ENCODE peak calls at places on chromosomes 6 and 20, in nine cellular contexts. V, O, A, K, U, C, Z, M and I are unnamed samples.

GRCh38 chr20:50027611-50028105 is 44.9 kb downstream of the SNAI1 start:
- DNase-seq in V (no peak), K (peak), U (no peak), Z (peak), O (peak), C (peak), M (no peak), A (peak), I (peak)

GRCh38 chr6:116166369-116166768 is 40.4 kb upstream of the COL10A1 start:
- DNase-seq in K (no peak), A (no peak), U (no peak), C (no peak), Z (no peak), M (no peak), V (no peak), O (no peak), I (no peak)

GRCh38 chr6:132354517-132355167 is 46.6 kb downstream of the MOXD1 start:
- DNase-seq in C (no peak), K (peak), Z (peak), O (no peak), M (no peak), V (no peak), A (no peak), U (peak), I (no peak)

GRCh38 chr6:135328136-135328535 is 147.0 kb downstream of the MYB start:
- DNase-seq in U (no peak), A (no peak), V (no peak), O (no peak), C (no peak), Z (no peak), M (no peak), K (peak), I (no peak)

GRCh38 chr6:158892266-158892665 is 73.1 kb upstream of the EZR start:
- DNase-seq in U (no peak), O (no peak), K (no peak), C (no peak), V (no peak), A (no peak), M (no peak), Z (no peak), I (no peak)

GRCh38 chr20:991850-992249 is 10.3 kb downstream of the RSPO4 start:
- DNase-seq in C (no peak), A (no peak), Z (no peak), O (no peak), M (no peak), U (peak), V (no peak), K (no peak), I (no peak)

GRCh38 chr6:50843842-50844241 is 25.2 kb downstream of the TFAP2B start:
- DNase-seq in M (no peak), A (no peak), K (peak), O (no peak), C (no peak), Z (no peak), V (no peak), U (peak), I (no peak)

GRCh38 chr6:81878479-81878878 is 126.0 kb upstream of the TENT5A start:
- DNase-seq in K (no peak), U (no peak), A (no peak), C (no peak), M (no peak), O (no peak), Z (no peak), V (no peak), I (no peak)

GRCh38 chr6:74369556-74369993 is 673.6 kb downstream of the CD109 start:
- DNase-seq in Z (no peak), U (no peak), V (peak), M (no peak), A (no peak), C (peak), O (no peak), K (peak), I (peak)

GRCh38 chr20:36824142-36824940 is 50.8 kb upstream of the DSN1 start:
- DNase-seq in V (no peak), K (peak), O (no peak), A (no peak), M (no peak), C (no peak), Z (no peak), U (no peak), I (peak)

GRCh38 chr6:1436334-1437306 is 47.2 kb downstream of the FOXF2 start:
- DNase-seq in C (peak), K (peak), U (peak), M (peak), V (peak), O (no peak), Z (no peak), A (no peak), I (peak)

GRCh38 chr20:57427239-57428127 is 36.3 kb downstream of the RBM38 start:
- DNase-seq in C (no peak), Z (no peak), V (no peak), O (no peak), M (no peak), U (no peak), A (no peak), K (peak), I (no peak)

GRCh38 chr20:57428611-57429496 is 37.7 kb downstream of the RBM38 start:
- DNase-seq in O (no peak), Z (no peak), U (no peak), K (no peak), M (no peak), A (no peak), C (no peak), V (no peak), I (no peak)

GRCh38 chr20:57426831-57427230 is 35.6 kb downstream of the RBM38 start:
- DNase-seq in O (no peak), U (no peak), K (no peak), V (no peak), Z (no peak), A (no peak), C (no peak), M (no peak), I (no peak)

GRCh38 chr20:57425150-57426013 is 34.2 kb downstream of the RBM38 start:
- DNase-seq in O (no peak), K (no peak), V (no peak), Z (no peak), U (no peak), M (no peak), A (no peak), C (no peak), I (no peak)

DNA sequence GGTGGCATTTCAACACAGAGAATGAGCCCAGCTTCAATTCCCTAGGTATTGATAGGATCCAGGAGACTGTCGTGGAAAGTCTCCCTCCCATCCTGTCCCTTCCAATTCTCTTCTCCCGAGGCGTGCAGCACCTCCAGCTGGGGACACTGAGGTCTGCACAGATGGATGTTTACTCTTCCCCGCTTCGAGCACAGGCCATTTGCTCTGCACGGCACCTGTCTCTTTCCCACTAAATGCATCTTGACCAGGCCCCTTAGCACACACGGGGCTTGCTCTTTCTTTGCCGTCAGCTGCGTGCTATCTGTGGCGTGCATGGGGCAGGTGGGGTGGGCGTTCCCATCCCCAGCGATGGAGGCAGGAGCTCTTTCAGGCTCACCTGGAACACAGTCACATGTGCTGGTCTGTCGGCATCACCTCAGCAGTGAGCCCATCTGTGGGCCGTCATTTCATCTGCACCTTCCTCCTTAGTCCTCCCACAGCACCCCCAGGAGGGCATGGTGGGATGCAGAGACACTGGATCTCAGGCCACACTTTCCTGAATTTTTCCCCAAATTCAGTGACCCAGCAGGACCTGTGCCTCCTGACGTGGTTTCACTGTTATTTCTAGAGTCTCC is 35.1 kb downstream of the RBM38 start:
- DNase-seq in M (no peak), Z (no peak), O (no peak), U (no peak), K (no peak), A (no peak), V (no peak), C (no peak), I (no peak)
- TF ChIP-seq CTCF in M (no peak), Z (no peak), O (no peak), U (peak), K (no peak), A (no peak), V (no peak), C (no peak), I (no peak)

GRCh38 chr6:124999105-124999764 is 37.0 kb downstream of the RNF217 start:
- DNase-seq in C (no peak), U (no peak), O (no peak), Z (no peak), A (no peak), V (no peak), M (no peak), K (peak), I (no peak)
- H3K4me3 ChIP-seq in C (no peak), U (no peak), O (no peak), Z (no peak), A (no peak), V (no peak), M (no peak), K (no peak), I (no peak)

GRCh38 chr6:73207221-73207837 is 18.0 kb downstream of the KHDC1L start:
- DNase-seq in C (no peak), O (no peak), U (no peak), M (no peak), A (no peak), Z (no peak), V (no peak), K (peak), I (no peak)

GRCh38 chr6:73200247-73200646 is 25.0 kb downstream of the KHDC1L start:
- DNase-seq in A (no peak), C (no peak), U (no peak), K (no peak), M (no peak), Z (no peak), V (no peak), O (no peak), I (no peak)

GRCh38 chr6:73203098-73203497 is 22.2 kb downstream of the KHDC1L start:
- DNase-seq in O (no peak), K (peak), V (no peak), U (no peak), A (no peak), Z (no peak), C (no peak), M (no peak), I (no peak)

GRCh38 chr6:73200735-73201134 is 24.6 kb downstream of the KHDC1L start:
- DNase-seq in C (no peak), O (no peak), A (no peak), V (no peak), Z (no peak), M (no peak), U (no peak), K (no peak), I (no peak)

DNA sequence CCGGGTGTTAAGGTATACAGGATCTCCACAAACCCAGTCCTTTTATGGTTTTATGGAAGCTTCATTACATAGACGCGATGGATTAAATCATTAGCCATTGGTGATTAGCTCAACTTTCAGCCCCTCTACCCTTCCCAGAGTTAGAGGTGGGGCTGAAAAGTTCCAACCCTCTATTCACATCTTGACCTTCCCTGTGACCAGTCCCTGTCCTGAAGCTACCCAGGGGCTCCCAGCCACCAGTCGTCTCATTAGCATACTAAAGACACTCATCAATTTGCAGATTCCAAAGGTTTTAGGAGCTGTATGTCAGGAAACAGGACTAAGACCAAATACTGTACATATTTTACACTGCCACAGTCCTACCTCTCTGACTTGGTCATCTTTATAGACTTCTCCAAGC is 21.0 kb downstream of the KHDC1L start:
- DNase-seq in K (no peak), C (no peak), Z (no peak), V (no peak), M (no peak), A (no peak), U (peak), O (no peak), I (no peak)
- TF ChIP-seq CTCF in K (no peak), C (no peak), Z (no peak), V (no peak), M (no peak), A (no peak), U (no peak), O (no peak), I (no peak)

DNA sequence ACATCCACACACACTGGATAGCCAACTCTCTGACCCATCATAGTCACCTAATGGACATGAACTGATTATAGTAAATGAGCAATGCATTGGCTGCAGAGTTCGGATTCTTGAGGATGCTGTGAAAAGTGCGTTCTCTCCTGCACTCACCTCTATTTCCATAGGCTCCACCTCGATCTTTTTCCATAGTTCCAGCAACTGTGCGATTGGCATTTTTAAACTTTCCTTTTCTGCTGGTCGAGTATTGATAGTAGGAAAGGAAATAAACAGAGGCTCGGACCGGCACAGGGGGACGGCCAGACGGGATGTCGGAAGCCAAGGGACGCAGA is 94.4 kb downstream of the RNASET2 start:
- DNase-seq in M (no peak), V (no peak), Z (no peak), A (no peak), O (no peak), C (no peak), K (no peak), U (no peak), I (no peak)
- H3K4me3 ChIP-seq in M (peak), V (peak), Z (peak), A (peak), O (peak), C (no peak), K (no peak), U (peak), I (peak)